ENCODE peak calls at places on chromosomes 13 and 19, in four cellular contexts. I is GM12878, X is K562, J is HL-60. Y is an unnamed sample.

GRCh38 chr19:47081095-47081494 is 32.5 kb downstream of the ZC3H4 start:
- DNase-seq in I (no peak), X (no peak), J (no peak), Y (no peak)

GRCh38 chr19:45955905-45956608 is 17.6 kb downstream of the NOVA2 start:
- DNase-seq in I (no peak), X (no peak), J (no peak), Y (no peak)

GRCh38 chr13:69092615-69093322 is 1014.9 kb upstream of the ATXN8OS start:
- DNase-seq in I (no peak), X (no peak), J (no peak), Y (no peak)

GRCh38 chr13:110294624-110295023 is 12.3 kb downstream of the COL4A1 start:
- DNase-seq in I (no peak), X (no peak), J (no peak), Y (no peak)

GRCh38 chr19:55705972-55706371 is 30.9 kb downstream of the EPN1 start:
- DNase-seq in I (no peak), X (no peak), J (no peak), Y (no peak)

GRCh38 chr19:40534148-40534547 is 42.5 kb upstream of the SHKBP1 start:
- DNase-seq in I (no peak), X (no peak), J (no peak), Y (no peak)

GRCh38 chr19:5305163-5305562 is 35.4 kb downstream of the PTPRS start:
- DNase-seq in I (no peak), X (no peak), J (no peak), Y (no peak)

GRCh38 chr19:45125975-45126493 is 33.1 kb downstream of the PPP1R37 start:
- DNase-seq in I (no peak), X (peak), J (peak), Y (no peak)

GRCh38 chr19:35006342-35006998 is 6.3 kb downstream of the GRAMD1A start:
- DNase-seq in I (no peak), X (no peak), J (no peak), Y (no peak)

GRCh38 chr13:113851826-113852535 is 11.9 kb downstream of the GAS6 start:
- DNase-seq in I (no peak), X (no peak), J (no peak), Y (no peak)

GRCh38 chr13:96025283-96025682 is 27.9 kb downstream of the UGGT2 start:
- DNase-seq in I (no peak), X (no peak), J (no peak), Y (no peak)

GRCh38 chr19:43595605-43595998 is 332 bp downstream of the IRGQ start:
- DNase-seq in I (no peak), X (no peak), J (no peak), Y (no peak)

GRCh38 chr13:21967871-21968270 is 297.0 kb downstream of the FGF9 start:
- DNase-seq in I (no peak), X (no peak), J (no peak), Y (no peak)

GRCh38 chr13:73193541-73193940 is 134.7 kb downstream of the KLF5 start:
- DNase-seq in I (no peak), X (no peak), J (no peak), Y (no peak)

GRCh38 chr19:11663162-11663561 is 65.9 kb downstream of the ZNF627 start:
- DNase-seq in I (no peak), X (peak), J (no peak), Y (no peak)

GRCh38 chr13:44894001-44894770 is 95.1 kb downstream of the NUFIP1 start:
- DNase-seq in I (no peak), X (no peak), J (no peak), Y (no peak)

GRCh38 chr13:113904411-113904810 is 40.5 kb upstream of the GAS6 start:
- DNase-seq in I (no peak), X (peak), J (no peak), Y (no peak)

GRCh38 chr13:102839462-102839861 is 6.4 kb upstream of the ERCC5 start:
- DNase-seq in I (no peak), X (no peak), J (no peak), Y (no peak)

GRCh38 chr19:6109947-6110346 is 353 bp downstream of the RFX2 start:
- DNase-seq in I (no peak), X (no peak), J (no peak), Y (no peak)

GRCh38 chr13:80084086-80084676 is 256.7 kb downstream of the SPRY2 start:
- DNase-seq in I (no peak), X (no peak), J (no peak), Y (no peak)

GRCh38 chr19:13040232-13040915 is 45.1 kb downstream of the NFIX start:
- DNase-seq in I (no peak), X (no peak), J (no peak), Y (no peak)
- TF ChIP-seq SPI1 in I (no peak), X (no peak), J (no peak), Y (no peak)

GRCh38 chr19:42232435-42232834 is 10.0 kb downstream of the GSK3A start:
- DNase-seq in I (no peak), X (no peak), J (no peak), Y (no peak)
- TF ChIP-seq SPI1 in I (no peak), X (no peak), J (no peak), Y (no peak)

GRCh38 chr19:16324384-16325160 is at the start of gene KLF2:
- DNase-seq in I (no peak), X (peak), J (peak), Y (peak)

GRCh38 chr19:16324064-16324383 is 602 bp upstream of the KLF2 start:
- DNase-seq in I (no peak), X (no peak), J (no peak), Y (no peak)

GRCh38 chr19:16325671-16326400 is 1.2 kb downstream of the KLF2 start:
- DNase-seq in I (no peak), X (no peak), J (no peak), Y (no peak)

GRCh38 chr19:16326401-16327130 is 1.9 kb downstream of the KLF2 start:
- DNase-seq in I (no peak), X (no peak), J (no peak), Y (no peak)

DNA sequence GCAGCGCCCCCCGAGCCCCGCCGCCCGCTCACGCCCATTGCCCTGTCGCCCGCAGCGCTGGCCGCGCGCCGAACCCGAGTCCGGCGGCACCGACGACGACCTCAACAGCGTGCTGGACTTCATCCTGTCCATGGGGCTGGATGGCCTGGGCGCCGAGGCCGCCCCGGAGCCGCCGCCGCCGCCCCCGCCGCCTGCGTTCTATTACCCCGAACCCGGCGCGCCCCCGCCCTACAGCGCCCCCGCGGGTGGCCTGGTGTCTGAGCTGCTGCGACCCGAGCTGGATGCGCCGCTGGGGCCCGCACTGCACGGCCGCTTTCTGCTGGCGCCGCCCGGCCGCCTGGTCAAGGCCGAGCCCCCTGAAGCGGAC is 518 bp downstream of the KLF2 start:
- DNase-seq in I (no peak), X (peak), J (no peak), Y (no peak)
- TF ChIP-seq SPI1 in I (no peak), X (no peak), J (no peak), Y (no peak)

GRCh38 chr13:26880741-26881140 is 120.2 kb upstream of the GPR12 start:
- DNase-seq in I (no peak), X (no peak), J (no peak), Y (no peak)

GRCh38 chr13:26882731-26883130 is 122.1 kb upstream of the GPR12 start:
- DNase-seq in I (no peak), X (no peak), J (no peak), Y (no peak)

GRCh38 chr13:26881154-26881553 is 120.6 kb upstream of the GPR12 start:
- DNase-seq in I (no peak), X (no peak), J (no peak), Y (no peak)

GRCh38 chr13:26873174-26873698 is 112.7 kb upstream of the GPR12 start:
- DNase-seq in I (no peak), X (no peak), J (no peak), Y (no peak)

DNA sequence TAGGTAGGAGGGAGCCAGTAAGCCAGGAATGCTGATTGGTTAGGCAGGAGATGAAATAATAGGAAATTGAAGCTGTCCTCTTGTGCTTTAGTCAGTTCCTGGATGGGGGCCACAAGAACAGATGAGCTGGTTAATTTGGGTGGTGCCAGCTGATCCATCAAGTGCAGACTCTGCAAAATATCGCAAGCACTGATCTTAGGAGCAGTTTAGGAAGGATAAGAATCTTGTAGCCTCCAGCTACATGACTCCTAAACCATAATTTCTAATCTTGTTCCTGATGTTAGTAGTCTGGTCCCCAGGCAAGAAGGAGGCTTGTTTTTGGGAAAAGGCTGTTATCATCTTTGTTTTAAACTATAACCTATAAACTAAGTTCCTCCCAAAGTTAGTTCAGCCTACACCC is 117.9 kb upstream of the GPR12 start:
- DNase-seq in I (no peak), X (no peak), J (no peak), Y (no peak)
- TF ChIP-seq SPI1 in I (no peak), X (no peak), J (no peak), Y (no peak)

DNA sequence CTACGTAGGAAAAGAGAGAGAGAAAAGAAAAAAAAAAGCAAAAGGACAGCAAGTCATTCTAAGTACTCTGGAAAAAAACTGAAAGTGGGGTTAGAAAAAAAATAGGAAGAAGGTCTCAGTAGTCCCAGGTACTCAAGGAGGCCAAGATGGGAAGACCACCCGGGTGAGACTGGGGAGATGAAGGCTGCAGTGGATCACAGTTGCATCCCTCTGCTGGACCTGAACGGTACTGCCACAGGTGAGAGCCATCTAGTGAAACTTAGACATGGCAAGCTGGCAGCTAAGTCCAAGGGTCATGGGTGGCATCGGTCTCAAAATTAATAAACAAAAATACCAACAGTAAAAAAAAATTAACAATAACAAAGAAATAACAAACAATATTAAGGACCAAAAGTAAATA is 41.0 kb upstream of the ZNF91 start:
- DNase-seq in I (no peak), X (no peak), J (no peak), Y (no peak)
- TF ChIP-seq SPI1 in I (no peak), X (no peak), J (no peak), Y (no peak)

GRCh38 chr19:3699071-3699740 is 1.1 kb downstream of the PIP5K1C start:
- DNase-seq in I (no peak), X (peak), J (peak), Y (peak)
- TF ChIP-seq SPI1 in I (peak), X (no peak), J (no peak), Y (no peak)